ENCODE peak calls at places on chromosome 21, in five cellular contexts. One of them, this sample, is unnamed.
A peak's percentile ranks its signal among the peaks of the same experiment; 100 is the strongest.

GRCh38 chr21:44415073-44416025 is 40.0 kb upstream of the LRRC3 start:
- DNase-seq in brain microvascular endothelial cell: no peak
- DNase-seq in Peyer's patch: no peak
- DNase-seq in tibial nerve: no peak
- DNase-seq in transverse colon: no peak
- DNase-seq in this sample: no peak

GRCh38 chr21:10418649-10419048 is 102.7 kb upstream of the TPTE start:
- DNase-seq in Peyer's patch: no peak
- DNase-seq in brain microvascular endothelial cell: no peak
- DNase-seq in tibial nerve: no peak
- DNase-seq in transverse colon: no peak
- DNase-seq in this sample: no peak

GRCh38 chr21:44513389-44514217 is 26.4 kb downstream of the KRTAP10-1 start:
- DNase-seq in transverse colon: no peak
- DNase-seq in brain microvascular endothelial cell: no peak
- DNase-seq in tibial nerve: no peak
- DNase-seq in Peyer's patch: no peak
- DNase-seq in this sample: no peak

GRCh38 chr21:43864313-43864805 is 664 bp upstream of the AGPAT3 start:
- DNase-seq in transverse colon: peak; percentile 76
- DNase-seq in tibial nerve: no peak
- DNase-seq in Peyer's patch: peak; percentile 56
- DNase-seq in brain microvascular endothelial cell: no peak
- DNase-seq in this sample: no peak

GRCh38 chr21:18951291-18952038 is 547.9 kb upstream of the TMPRSS15 start:
- DNase-seq in brain microvascular endothelial cell: no peak
- DNase-seq in tibial nerve: no peak
- DNase-seq in transverse colon: peak; percentile 24
- DNase-seq in Peyer's patch: no peak
- DNase-seq in this sample: no peak

GRCh38 chr21:31142600-31142999 is 104.3 kb upstream of the KRTAP19-8 start:
- DNase-seq in brain microvascular endothelial cell: no peak
- DNase-seq in tibial nerve: no peak
- DNase-seq in transverse colon: no peak
- DNase-seq in Peyer's patch: no peak
- DNase-seq in this sample: no peak

GRCh38 chr21:16570196-16570595 is 840.4 kb downstream of the USP25 start:
- DNase-seq in transverse colon: no peak
- DNase-seq in brain microvascular endothelial cell: no peak
- DNase-seq in Peyer's patch: no peak
- DNase-seq in tibial nerve: no peak
- DNase-seq in this sample: no peak

GRCh38 chr21:36369064-36369685 is 16.0 kb upstream of the CHAF1B start:
- DNase-seq in tibial nerve: no peak
- DNase-seq in transverse colon: no peak
- DNase-seq in Peyer's patch: no peak
- DNase-seq in brain microvascular endothelial cell: no peak
- DNase-seq in this sample: no peak

GRCh38 chr21:18411565-18411964 is 8.0 kb upstream of the TMPRSS15 start:
- DNase-seq in Peyer's patch: no peak
- DNase-seq in tibial nerve: no peak
- DNase-seq in brain microvascular endothelial cell: no peak
- DNase-seq in transverse colon: no peak
- DNase-seq in this sample: no peak

GRCh38 chr21:29192999-29193563 is 62.6 kb downstream of the MAP3K7CL start:
- DNase-seq in brain microvascular endothelial cell: no peak
- DNase-seq in tibial nerve: no peak
- DNase-seq in Peyer's patch: no peak
- DNase-seq in transverse colon: no peak
- DNase-seq in this sample: no peak

GRCh38 chr21:26632691-26633090 is 59.6 kb upstream of the CYYR1 start:
- DNase-seq in transverse colon: no peak
- DNase-seq in brain microvascular endothelial cell: no peak
- DNase-seq in tibial nerve: no peak
- DNase-seq in Peyer's patch: no peak
- DNase-seq in this sample: peak; percentile 11

GRCh38 chr21:17491716-17492414 is 21.0 kb upstream of the CXADR start:
- DNase-seq in transverse colon: no peak
- DNase-seq in brain microvascular endothelial cell: peak; percentile 98
- DNase-seq in Peyer's patch: no peak
- DNase-seq in tibial nerve: peak; percentile 62
- DNase-seq in this sample: peak; percentile 98

GRCh38 chr21:34077888-34078287 is 4.5 kb downstream of the MRPS6 start:
- DNase-seq in brain microvascular endothelial cell: no peak
- DNase-seq in Peyer's patch: no peak
- DNase-seq in tibial nerve: no peak
- DNase-seq in transverse colon: no peak
- DNase-seq in this sample: no peak
- H3K36me3 ChIP-seq in brain microvascular endothelial cell: no peaks in the 10 kb centered on the region
- H3K36me3 ChIP-seq in Peyer's patch: no peaks in the 10 kb centered on the region
- H3K36me3 ChIP-seq in tibial nerve: no peaks in the 10 kb centered on the region
- H3K36me3 ChIP-seq in transverse colon: no peaks in the 10 kb centered on the region
- H3K36me3 ChIP-seq in this sample: no peaks in the 10 kb centered on the region

DNA sequence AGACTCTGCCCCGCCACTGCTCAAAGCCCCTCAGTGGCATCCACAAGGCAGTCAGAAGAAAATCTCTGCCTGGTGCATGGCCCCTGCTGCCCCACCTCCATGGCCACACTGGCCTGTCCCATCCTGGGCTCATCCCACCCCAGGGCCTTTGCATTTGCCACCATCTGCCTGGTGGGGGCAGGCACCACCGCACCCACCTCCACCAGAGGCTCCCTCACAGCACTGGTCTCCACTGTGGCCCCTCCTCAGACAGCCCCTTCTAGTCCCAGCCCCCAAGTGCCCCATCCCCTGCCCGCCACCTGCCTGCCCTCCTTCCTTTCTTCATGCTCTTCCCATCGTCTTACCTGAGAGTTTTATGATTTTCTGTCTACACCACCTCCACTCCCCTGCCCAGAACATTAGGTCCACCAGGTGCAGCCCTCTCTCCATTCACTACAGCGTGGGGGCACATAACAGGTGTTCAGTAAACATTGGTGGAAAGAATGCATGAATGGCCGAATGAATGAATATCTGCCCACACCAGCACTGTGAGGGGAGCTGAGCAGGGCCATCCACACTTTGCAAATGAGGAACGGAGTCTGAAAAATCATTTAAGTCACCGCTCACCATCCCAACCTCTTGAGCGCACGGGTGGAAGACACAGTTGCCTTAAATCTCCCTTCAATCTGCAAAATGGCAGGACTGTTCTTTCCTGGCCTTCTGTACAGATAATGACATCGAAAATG is 2.1 kb downstream of the PRDM15 start:
- DNase-seq in tibial nerve: no peak
- DNase-seq in brain microvascular endothelial cell: no peak
- DNase-seq in transverse colon: no peak
- DNase-seq in Peyer's patch: no peak
- DNase-seq in this sample: no peak
- TF ChIP-seq CTCF in tibial nerve: no peak
- TF ChIP-seq CTCF in brain microvascular endothelial cell: no peak
- TF ChIP-seq CTCF in transverse colon: no peak
- TF ChIP-seq CTCF in Peyer's patch: no peak
- TF ChIP-seq CTCF in this sample: no peak

GRCh38 chr21:42861311-42862122 is 17.8 kb downstream of the WDR4 start:
- DNase-seq in Peyer's patch: no peak
- DNase-seq in brain microvascular endothelial cell: no peak
- DNase-seq in tibial nerve: no peak
- DNase-seq in transverse colon: no peak
- DNase-seq in this sample: no peak

GRCh38 chr21:42858957-42859890 is 20.1 kb downstream of the WDR4 start:
- DNase-seq in transverse colon: no peak
- DNase-seq in tibial nerve: no peak
- DNase-seq in brain microvascular endothelial cell: no peak
- DNase-seq in Peyer's patch: no peak
- DNase-seq in this sample: no peak

GRCh38 chr21:42859891-42860230 is 19.5 kb downstream of the WDR4 start:
- DNase-seq in Peyer's patch: no peak
- DNase-seq in brain microvascular endothelial cell: no peak
- DNase-seq in transverse colon: no peak
- DNase-seq in tibial nerve: no peak
- DNase-seq in this sample: no peak

GRCh38 chr21:42862123-42862475 is 17.2 kb downstream of the WDR4 start:
- DNase-seq in brain microvascular endothelial cell: no peak
- DNase-seq in transverse colon: no peak
- DNase-seq in Peyer's patch: no peak
- DNase-seq in tibial nerve: no peak
- DNase-seq in this sample: no peak

DNA sequence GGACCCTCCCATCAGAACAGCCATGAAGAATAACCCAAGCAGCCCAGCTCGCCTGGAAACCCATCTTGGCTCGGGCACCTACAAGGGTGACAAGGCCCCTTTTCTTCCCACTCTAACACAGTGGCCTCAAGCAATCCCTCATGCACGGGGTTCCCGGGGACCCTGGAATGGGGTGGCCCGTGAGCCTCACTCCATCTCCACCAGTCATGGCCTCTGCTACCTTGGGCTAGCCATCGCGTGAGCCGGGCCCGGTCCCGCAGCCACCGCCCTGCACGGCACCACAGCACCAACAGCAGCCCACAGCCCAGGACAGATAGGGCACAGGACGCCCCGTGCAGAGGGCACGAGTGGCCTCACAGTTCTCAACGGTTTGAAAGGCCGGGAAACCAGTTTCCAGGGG is 19.0 kb downstream of the WDR4 start:
- DNase-seq in tibial nerve: no peak
- DNase-seq in Peyer's patch: no peak
- DNase-seq in brain microvascular endothelial cell: no peak
- DNase-seq in transverse colon: no peak
- DNase-seq in this sample: no peak
- H3K36me3 ChIP-seq in tibial nerve: no peaks in the 10 kb centered on the region
- H3K36me3 ChIP-seq in Peyer's patch: no peaks in the 10 kb centered on the region
- H3K36me3 ChIP-seq in brain microvascular endothelial cell: peaks cover 52% of the 10 kb centered on the region
- H3K36me3 ChIP-seq in transverse colon: peaks cover 12% of the 10 kb centered on the region
- H3K36me3 ChIP-seq in this sample: peaks cover 51% of the 10 kb centered on the region

GRCh38 chr21:39694750-39695149 is 50.2 kb upstream of the IGSF5 start:
- DNase-seq in tibial nerve: no peak
- DNase-seq in Peyer's patch: no peak
- DNase-seq in transverse colon: no peak
- DNase-seq in brain microvascular endothelial cell: peak; percentile 12
- DNase-seq in this sample: no peak

GRCh38 chr21:39688010-39688409 is 57.0 kb upstream of the IGSF5 start:
- DNase-seq in tibial nerve: no peak
- DNase-seq in brain microvascular endothelial cell: no peak
- DNase-seq in Peyer's patch: no peak
- DNase-seq in transverse colon: no peak
- DNase-seq in this sample: no peak

GRCh38 chr21:39687069-39687468 is 57.9 kb upstream of the IGSF5 start:
- DNase-seq in brain microvascular endothelial cell: no peak
- DNase-seq in tibial nerve: no peak
- DNase-seq in Peyer's patch: no peak
- DNase-seq in transverse colon: peak; percentile 40
- DNase-seq in this sample: no peak

GRCh38 chr21:39686636-39687035 is 58.3 kb upstream of the IGSF5 start:
- DNase-seq in Peyer's patch: no peak
- DNase-seq in tibial nerve: no peak
- DNase-seq in brain microvascular endothelial cell: no peak
- DNase-seq in transverse colon: peak; percentile 71
- DNase-seq in this sample: no peak

DNA sequence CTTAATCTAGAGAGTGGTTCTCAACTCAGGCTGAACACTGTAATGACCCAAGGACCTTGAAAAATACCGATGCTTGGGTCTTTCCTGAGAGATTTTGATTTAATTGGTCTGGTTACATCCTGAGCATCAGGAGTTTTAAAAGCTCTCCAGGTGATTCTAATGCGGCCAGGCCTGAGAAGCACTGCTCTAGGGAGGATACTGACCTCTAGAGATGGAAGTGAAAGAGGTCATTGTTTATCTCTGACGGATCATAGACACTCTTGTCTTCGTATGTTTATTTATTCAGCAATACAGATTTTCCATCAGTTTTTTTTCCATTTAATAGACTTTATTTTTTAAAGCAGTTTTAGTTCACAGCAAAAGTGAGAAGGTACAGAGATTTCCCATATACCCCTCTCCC is 54.5 kb upstream of the IGSF5 start:
- DNase-seq in tibial nerve: no peak
- DNase-seq in transverse colon: no peak
- DNase-seq in Peyer's patch: no peak
- DNase-seq in brain microvascular endothelial cell: no peak
- DNase-seq in this sample: no peak
- TF ChIP-seq CTCF in tibial nerve: no peak
- TF ChIP-seq CTCF in transverse colon: no peak
- TF ChIP-seq CTCF in Peyer's patch: no peak
- TF ChIP-seq CTCF in brain microvascular endothelial cell: no peak
- TF ChIP-seq CTCF in this sample: no peak

GRCh38 chr21:46551636-46552241 is 53.1 kb downstream of the S100B start:
- DNase-seq in tibial nerve: no peak
- DNase-seq in brain microvascular endothelial cell: no peak
- DNase-seq in transverse colon: no peak
- DNase-seq in Peyer's patch: peak; percentile 44
- DNase-seq in this sample: no peak
- H3K36me3 ChIP-seq in tibial nerve: no peaks in the 10 kb centered on the region
- H3K36me3 ChIP-seq in brain microvascular endothelial cell: peaks cover 61% of the 10 kb centered on the region
- H3K36me3 ChIP-seq in transverse colon: peaks cover 37% of the 10 kb centered on the region
- H3K36me3 ChIP-seq in Peyer's patch: no peaks in the 10 kb centered on the region
- H3K36me3 ChIP-seq in this sample: peaks cover 35% of the 10 kb centered on the region